ENCODE peak calls at places on chromosomes 13 and 19, in seven cellular contexts. M is IMR-90, K is mucosa of descending colon, T is left ventricle myocardium inferior, X is left lung, G is bronchial epithelial cell, R is OCI-LY7. N is an unnamed sample.

GRCh38 chr13:113548778-113549621 is 35.6 kb upstream of the TFDP1 start:
- DNase-seq in M (no peak), K (no peak), T (no peak), X (peak), G (no peak), R (no peak), N (no peak)

GRCh38 chr19:11339254-11340098 is at the start of gene RAB3D:
- DNase-seq in M (peak), K (peak), T (peak), X (peak), G (peak), R (peak), N (peak)

GRCh38 chr13:49219647-49220034 is 497 bp upstream of the MLNR start:
- DNase-seq in M (no peak), K (no peak), T (no peak), X (no peak), G (no peak), R (no peak), N (no peak)

GRCh38 chr19:30222993-30223865 is 149.0 kb upstream of the ZNF536 start:
- DNase-seq in M (no peak), K (no peak), T (no peak), X (no peak), G (no peak), R (no peak), N (no peak)

GRCh38 chr19:54391589-54392061 is 23.6 kb upstream of the TTYH1 start:
- DNase-seq in M (no peak), K (no peak), T (no peak), X (no peak), G (no peak), R (no peak), N (peak)

GRCh38 chr13:33249066-33249465 is 36.5 kb downstream of the STARD13 start:
- DNase-seq in M (peak), K (no peak), T (no peak), X (no peak), G (peak), R (no peak), N (no peak)

GRCh38 chr19:49212302-49212701 is 54.7 kb downstream of the TRPM4 start:
- DNase-seq in M (no peak), K (no peak), T (no peak), X (no peak), G (peak), R (no peak), N (no peak)

GRCh38 chr13:25192052-25192451 is 20.0 kb upstream of the AMER2 start:
- DNase-seq in M (no peak), K (no peak), T (no peak), X (no peak), G (no peak), R (no peak), N (no peak)

GRCh38 chr13:80030491-80030890 is 310.4 kb downstream of the SPRY2 start:
- DNase-seq in M (no peak), K (peak), T (no peak), X (no peak), G (peak), R (no peak), N (peak)

GRCh38 chr19:45152504-45153338 is 8.1 kb downstream of the NKPD1 start:
- DNase-seq in M (peak), K (peak), T (peak), X (no peak), G (no peak), R (no peak), N (no peak)

GRCh38 chr13:105519766-105520165 is 1015.7 kb downstream of the EFNB2 start:
- DNase-seq in M (no peak), K (no peak), T (no peak), X (no peak), G (peak), R (no peak), N (no peak)

GRCh38 chr13:43122706-43123268 is 99.4 kb downstream of the DNAJC15 start:
- DNase-seq in M (no peak), K (no peak), T (no peak), X (no peak), G (no peak), R (no peak), N (no peak)

GRCh38 chr13:98565726-98566577 is 11.0 kb downstream of the STK24 start:
- DNase-seq in M (no peak), K (peak), T (peak), X (no peak), G (no peak), R (peak), N (peak)

GRCh38 chr19:8459520-8460260 is 14.9 kb downstream of the HNRNPM start:
- DNase-seq in M (peak), K (no peak), T (no peak), X (no peak), G (peak), R (no peak), N (no peak)

GRCh38 chr13:31521466-31521865 is 217.9 kb upstream of the RXFP2 start:
- DNase-seq in M (no peak), K (no peak), T (no peak), X (no peak), G (no peak), R (no peak), N (no peak)

GRCh38 chr13:42048323-42048624 is 174 bp upstream of the DGKH start:
- DNase-seq in M (no peak), K (no peak), T (no peak), X (no peak), G (no peak), R (no peak), N (no peak)

GRCh38 chr19:11963566-11964355 is 1.1 kb upstream of the ZNF763 start:
- DNase-seq in M (peak), K (peak), T (peak), X (peak), G (peak), R (peak), N (peak)

GRCh38 chr13:67369895-67370660 is 139.9 kb upstream of the PCDH9 start:
- DNase-seq in M (peak), K (no peak), T (no peak), X (no peak), G (peak), R (no peak), N (no peak)

GRCh38 chr19:17202249-17202648 is 12.9 kb upstream of the USE1 start:
- DNase-seq in M (no peak), K (no peak), T (no peak), X (no peak), G (peak), R (peak), N (no peak)

GRCh38 chr13:49315036-49315565 is 67.4 kb downstream of the CDADC1 start:
- DNase-seq in M (peak), K (no peak), T (no peak), X (no peak), G (no peak), R (no peak), N (no peak)

GRCh38 chr13:109145631-109146030 is 516.2 kb downstream of the MYO16 start:
- DNase-seq in M (peak), K (no peak), T (no peak), X (no peak), G (peak), R (peak), N (no peak)

GRCh38 chr13:109144693-109145437 is 515.5 kb downstream of the MYO16 start:
- DNase-seq in M (no peak), K (no peak), T (no peak), X (no peak), G (peak), R (no peak), N (no peak)

GRCh38 chr13:94192576-94192975 is 286.9 kb downstream of the DCT start:
- DNase-seq in M (peak), K (peak), T (no peak), X (no peak), G (peak), R (peak), N (no peak)

GRCh38 chr19:5131866-5132561 is 163.1 kb downstream of the KDM4B start:
- DNase-seq in M (no peak), K (no peak), T (no peak), X (no peak), G (peak), R (peak), N (peak)

GRCh38 chr13:112967666-112968379 is 1.2 kb upstream of the MCF2L start:
- DNase-seq in M (no peak), K (peak), T (no peak), X (no peak), G (no peak), R (no peak), N (no peak)

GRCh38 chr13:25874064-25874737 is 177.6 kb downstream of the SHISA2 start:
- DNase-seq in M (no peak), K (no peak), T (no peak), X (no peak), G (no peak), R (no peak), N (no peak)

GRCh38 chr13:23547000-23547590 is 23.1 kb upstream of the TNFRSF19 start:
- DNase-seq in M (peak), K (no peak), T (peak), X (no peak), G (no peak), R (no peak), N (no peak)

GRCh38 chr13:49690133-49690989 is 925 bp downstream of the EBPL start:
- DNase-seq in M (peak), K (no peak), T (no peak), X (no peak), G (peak), R (no peak), N (peak)

GRCh38 chr13:22214184-22214583 is 543.3 kb downstream of the FGF9 start:
- DNase-seq in M (no peak), K (no peak), T (no peak), X (no peak), G (no peak), R (no peak), N (no peak)

GRCh38 chr13:44879452-44880058 is 109.7 kb downstream of the NUFIP1 start:
- DNase-seq in M (peak), K (no peak), T (no peak), X (no peak), G (peak), R (peak), N (peak)
- TF ChIP-seq CTCF in M (peak), K (no peak), T (peak), X (no peak), G (peak), R (peak), N (no peak)

GRCh38 chr19:40751065-40751923 is at the start of gene SNRPA:
- DNase-seq in M (peak), K (peak), T (peak), X (peak), G (peak), R (peak), N (peak)
- TF ChIP-seq CTCF in M (no peak), K (no peak), T (no peak), X (no peak), G (no peak), R (no peak), N (no peak)

DNA sequence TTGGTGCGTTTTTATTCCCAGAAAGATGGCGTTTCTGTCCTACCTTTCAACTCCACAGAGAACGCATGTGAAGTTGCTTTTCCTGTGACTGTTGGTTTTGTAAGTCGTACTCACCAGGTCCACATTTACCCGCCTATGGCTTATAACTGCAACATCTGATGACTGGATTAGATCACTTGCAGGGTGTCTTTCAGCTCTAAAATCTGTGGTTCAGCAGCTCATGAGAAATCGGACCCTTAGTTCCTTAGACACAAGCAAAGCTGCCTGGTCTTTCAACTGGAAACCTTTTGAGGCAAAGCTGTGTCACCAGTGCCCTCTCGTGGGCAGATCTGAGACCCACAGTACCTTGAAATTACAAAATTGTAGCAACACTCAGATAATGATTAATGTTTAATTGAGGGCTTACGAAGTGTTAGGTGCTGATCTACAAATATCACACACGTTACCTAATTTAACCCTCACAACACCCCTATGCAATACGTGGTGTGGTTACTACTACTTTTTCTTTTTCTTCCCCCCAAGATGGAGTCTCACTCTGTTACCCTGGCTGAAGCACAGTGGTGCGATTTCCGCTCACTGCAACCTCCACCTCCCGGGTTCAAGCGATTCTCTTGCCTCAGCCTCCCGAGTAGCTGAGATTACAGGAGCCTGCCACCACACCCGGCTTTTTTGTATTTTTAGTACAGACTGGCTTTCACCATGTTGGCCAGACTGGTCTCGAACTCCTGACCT is 65.4 kb downstream of the RUBCNL start:
- DNase-seq in M (peak), K (peak), T (peak), X (peak), G (peak), R (peak), N (peak)
- TF ChIP-seq CTCF in M (peak), K (peak), T (peak), X (peak), G (peak), R (peak), N (peak)

DNA sequence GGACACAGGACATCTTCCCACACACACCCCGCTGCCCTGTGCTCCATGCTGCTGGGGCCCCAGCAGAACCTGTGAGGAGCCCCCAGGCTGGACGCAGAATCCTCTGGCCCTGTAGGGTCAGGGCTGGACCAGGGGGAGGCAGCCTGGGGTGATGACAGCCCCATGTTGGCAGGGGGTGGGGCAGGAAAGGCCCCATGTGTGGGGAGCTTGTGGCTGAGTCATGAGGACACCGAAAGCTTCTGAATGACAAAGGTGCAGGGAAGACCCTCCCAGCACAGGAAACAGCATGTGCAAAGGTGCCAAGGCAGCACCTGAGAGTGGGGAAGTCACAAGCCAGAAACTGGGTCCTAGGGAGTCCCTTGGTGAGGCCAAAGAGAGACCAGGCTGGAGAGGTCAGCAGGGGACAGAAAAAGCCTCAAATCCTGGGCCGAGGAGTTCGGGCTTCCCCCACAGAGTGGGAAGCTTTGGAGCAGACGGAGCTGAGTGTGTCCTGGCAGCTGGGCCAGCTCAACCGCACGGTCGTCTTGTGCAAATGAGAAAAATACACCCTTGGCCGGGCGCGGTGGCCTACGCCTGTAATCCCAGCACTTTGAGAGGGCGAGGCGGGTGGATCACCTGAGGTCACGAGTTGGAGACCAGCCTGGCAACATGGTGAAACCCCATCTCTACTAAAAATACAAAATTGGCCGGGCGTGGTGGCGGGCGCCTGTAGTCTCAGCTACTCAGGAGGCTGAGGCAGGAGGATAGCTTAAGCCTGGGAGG is 17.5 kb downstream of the ATP8B3 start:
- DNase-seq in M (no peak), K (no peak), T (no peak), X (no peak), G (no peak), R (no peak), N (no peak)
- TF ChIP-seq CTCF in M (no peak), K (no peak), T (no peak), X (no peak), G (no peak), R (no peak), N (no peak)

GRCh38 chr19:47432499-47432898 is 13.2 kb upstream of the MEIS3 start:
- DNase-seq in M (no peak), K (no peak), T (no peak), X (no peak), G (no peak), R (no peak), N (no peak)

GRCh38 chr19:47429140-47429793 is 9.9 kb upstream of the MEIS3 start:
- DNase-seq in M (no peak), K (no peak), T (no peak), X (no peak), G (no peak), R (no peak), N (no peak)

GRCh38 chr19:47432091-47432490 is 12.8 kb upstream of the MEIS3 start:
- DNase-seq in M (no peak), K (no peak), T (no peak), X (no peak), G (no peak), R (no peak), N (no peak)

GRCh38 chr19:47428177-47428894 is 9.0 kb upstream of the MEIS3 start:
- DNase-seq in M (peak), K (peak), T (peak), X (peak), G (peak), R (peak), N (peak)

GRCh38 chr19:47430041-47430802 is 10.9 kb upstream of the MEIS3 start:
- DNase-seq in M (peak), K (peak), T (no peak), X (peak), G (peak), R (no peak), N (peak)
- TF ChIP-seq CTCF in M (no peak), K (no peak), T (peak), X (peak), G (peak), R (no peak), N (peak)

GRCh38 chr19:35272954-35273649 is 4.3 kb downstream of the USF2 start:
- DNase-seq in M (no peak), K (no peak), T (no peak), X (no peak), G (no peak), R (no peak), N (no peak)
- TF ChIP-seq CTCF in M (no peak), K (no peak), T (no peak), X (no peak), G (no peak), R (no peak), N (no peak)

GRCh38 chr19:3769494-3769893 is 2.5 kb downstream of the RAX2 start:
- DNase-seq in M (no peak), K (no peak), T (no peak), X (no peak), G (no peak), R (no peak), N (no peak)

GRCh38 chr19:3767050-3767449 is 4.6 kb downstream of the MRPL54 start:
- DNase-seq in M (no peak), K (no peak), T (no peak), X (no peak), G (no peak), R (no peak), N (no peak)

GRCh38 chr19:3770136-3771032 is 1.6 kb downstream of the RAX2 start:
- DNase-seq in M (no peak), K (no peak), T (no peak), X (no peak), G (no peak), R (no peak), N (no peak)

GRCh38 chr19:3768015-3768747 is 3.8 kb downstream of the RAX2 start:
- DNase-seq in M (no peak), K (no peak), T (no peak), X (no peak), G (no peak), R (no peak), N (no peak)

DNA sequence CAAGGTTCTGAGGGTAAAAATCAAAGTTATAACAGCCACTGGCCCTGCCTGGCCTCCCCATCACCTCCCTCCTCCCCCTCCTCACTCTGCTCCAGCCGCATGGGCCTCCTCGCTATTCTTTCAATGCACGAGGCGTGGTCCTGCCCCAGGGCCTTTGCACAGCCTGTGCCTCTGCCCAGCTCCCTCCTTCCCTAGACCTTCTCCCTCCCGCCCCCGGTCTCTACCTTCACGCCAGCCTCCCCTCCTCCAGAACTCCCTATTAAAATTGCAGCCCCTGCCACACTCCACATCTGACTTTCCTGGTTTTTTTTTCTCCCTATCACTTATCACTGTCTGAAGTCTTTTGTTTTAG is 3.3 kb downstream of the RAX2 start:
- DNase-seq in M (no peak), K (no peak), T (no peak), X (no peak), G (no peak), R (no peak), N (no peak)
- TF ChIP-seq CTCF in M (no peak), K (no peak), T (no peak), X (no peak), G (no peak), R (no peak), N (no peak)

GRCh38 chr19:16051254-16052025 is 24.9 kb upstream of the TPM4 start:
- DNase-seq in M (no peak), K (no peak), T (no peak), X (no peak), G (peak), R (peak), N (no peak)
- TF ChIP-seq CTCF in M (no peak), K (no peak), T (no peak), X (no peak), G (no peak), R (peak), N (no peak)

GRCh38 chr13:99577934-99578917 is 77.0 kb downstream of the TM9SF2 start:
- DNase-seq in M (no peak), K (no peak), T (no peak), X (no peak), G (peak), R (no peak), N (no peak)
- TF ChIP-seq CTCF in M (peak), K (no peak), T (peak), X (no peak), G (peak), R (peak), N (no peak)

GRCh38 chr19:2253106-2254051 is 2.8 kb downstream of the JSRP1 start:
- DNase-seq in M (no peak), K (no peak), T (no peak), X (no peak), G (no peak), R (peak), N (no peak)
- TF ChIP-seq CTCF in M (peak), K (no peak), T (no peak), X (no peak), G (no peak), R (peak), N (no peak)